ENCODE peak calls at places on chromosomes 5 and 9, in eight cellular contexts. One of them, this sample, is unnamed.

GRCh38 chr5:17024686-17025180 is 88.6 kb upstream of the MYO10 start:
- DNase-seq in type B pancreatic cell: no peak
- DNase-seq in AG04449: no peak
- DNase-seq in hepatocyte: peak
- DNase-seq in pancreas: no peak
- DNase-seq in left ventricle myocardium inferior: no peak
- DNase-seq in esophagus squamous epithelium: no peak
- DNase-seq in GM23338: no peak
- DNase-seq in this sample: no peak

GRCh38 chr5:44603496-44604272 is 205.1 kb upstream of the MRPS30 start:
- DNase-seq in type B pancreatic cell: no peak
- DNase-seq in AG04449: no peak
- DNase-seq in hepatocyte: no peak
- DNase-seq in pancreas: no peak
- DNase-seq in left ventricle myocardium inferior: no peak
- DNase-seq in esophagus squamous epithelium: no peak
- DNase-seq in GM23338: peak
- DNase-seq in this sample: no peak

GRCh38 chr9:127679506-127679905 is 27.3 kb upstream of the CFAP157 start:
- DNase-seq in type B pancreatic cell: no peak
- DNase-seq in AG04449: no peak
- DNase-seq in hepatocyte: no peak
- DNase-seq in pancreas: no peak
- DNase-seq in left ventricle myocardium inferior: no peak
- DNase-seq in esophagus squamous epithelium: no peak
- DNase-seq in GM23338: no peak
- DNase-seq in this sample: no peak

GRCh38 chr5:123610665-123611406 is 98.9 kb downstream of the CSNK1G3 start:
- DNase-seq in type B pancreatic cell: no peak
- DNase-seq in AG04449: peak
- DNase-seq in hepatocyte: peak
- DNase-seq in pancreas: no peak
- DNase-seq in left ventricle myocardium inferior: no peak
- DNase-seq in esophagus squamous epithelium: no peak
- DNase-seq in GM23338: peak
- DNase-seq in this sample: no peak

GRCh38 chr5:139561655-139562451 is 714 bp downstream of the UBE2D2 start:
- DNase-seq in type B pancreatic cell: peak
- DNase-seq in AG04449: no peak
- DNase-seq in hepatocyte: peak
- DNase-seq in pancreas: peak
- DNase-seq in left ventricle myocardium inferior: no peak
- DNase-seq in esophagus squamous epithelium: no peak
- DNase-seq in GM23338: peak
- DNase-seq in this sample: no peak

GRCh38 chr9:94853887-94854286 is 127.4 kb downstream of the AOPEP start:
- DNase-seq in type B pancreatic cell: no peak
- DNase-seq in AG04449: no peak
- DNase-seq in hepatocyte: peak
- DNase-seq in pancreas: no peak
- DNase-seq in left ventricle myocardium inferior: no peak
- DNase-seq in esophagus squamous epithelium: no peak
- DNase-seq in GM23338: no peak
- DNase-seq in this sample: no peak

GRCh38 chr9:19969721-19970120 is 180.9 kb upstream of the SLC24A2 start:
- DNase-seq in type B pancreatic cell: no peak
- DNase-seq in AG04449: no peak
- DNase-seq in hepatocyte: no peak
- DNase-seq in pancreas: no peak
- DNase-seq in left ventricle myocardium inferior: no peak
- DNase-seq in esophagus squamous epithelium: no peak
- DNase-seq in GM23338: no peak
- DNase-seq in this sample: no peak

GRCh38 chr9:74499111-74499601 is 2.0 kb downstream of the RORB start:
- DNase-seq in type B pancreatic cell: no peak
- DNase-seq in AG04449: no peak
- DNase-seq in hepatocyte: peak
- DNase-seq in pancreas: no peak
- DNase-seq in left ventricle myocardium inferior: no peak
- DNase-seq in esophagus squamous epithelium: no peak
- DNase-seq in GM23338: peak
- DNase-seq in this sample: no peak

GRCh38 chr5:145938699-145939531 is 2.5 kb downstream of the SH3RF2 start:
- DNase-seq in type B pancreatic cell: no peak
- DNase-seq in AG04449: no peak
- DNase-seq in hepatocyte: no peak
- DNase-seq in pancreas: no peak
- DNase-seq in left ventricle myocardium inferior: no peak
- DNase-seq in esophagus squamous epithelium: no peak
- DNase-seq in GM23338: no peak
- DNase-seq in this sample: no peak

GRCh38 chr9:104682642-104683041 is 11.7 kb upstream of the OR13D1 start:
- DNase-seq in type B pancreatic cell: no peak
- DNase-seq in AG04449: peak
- DNase-seq in hepatocyte: peak
- DNase-seq in pancreas: no peak
- DNase-seq in left ventricle myocardium inferior: no peak
- DNase-seq in esophagus squamous epithelium: no peak
- DNase-seq in GM23338: peak
- DNase-seq in this sample: no peak

GRCh38 chr5:119207105-119207504 is 136.2 kb downstream of the DMXL1 start:
- DNase-seq in type B pancreatic cell: no peak
- DNase-seq in AG04449: no peak
- DNase-seq in hepatocyte: no peak
- DNase-seq in pancreas: no peak
- DNase-seq in left ventricle myocardium inferior: no peak
- DNase-seq in esophagus squamous epithelium: no peak
- DNase-seq in GM23338: no peak
- DNase-seq in this sample: no peak

GRCh38 chr5:146466521-146467349 is 19.6 kb downstream of the TCERG1 start:
- DNase-seq in type B pancreatic cell: no peak
- DNase-seq in AG04449: no peak
- DNase-seq in hepatocyte: no peak
- DNase-seq in pancreas: no peak
- DNase-seq in left ventricle myocardium inferior: no peak
- DNase-seq in esophagus squamous epithelium: no peak
- DNase-seq in GM23338: peak
- DNase-seq in this sample: no peak

DNA sequence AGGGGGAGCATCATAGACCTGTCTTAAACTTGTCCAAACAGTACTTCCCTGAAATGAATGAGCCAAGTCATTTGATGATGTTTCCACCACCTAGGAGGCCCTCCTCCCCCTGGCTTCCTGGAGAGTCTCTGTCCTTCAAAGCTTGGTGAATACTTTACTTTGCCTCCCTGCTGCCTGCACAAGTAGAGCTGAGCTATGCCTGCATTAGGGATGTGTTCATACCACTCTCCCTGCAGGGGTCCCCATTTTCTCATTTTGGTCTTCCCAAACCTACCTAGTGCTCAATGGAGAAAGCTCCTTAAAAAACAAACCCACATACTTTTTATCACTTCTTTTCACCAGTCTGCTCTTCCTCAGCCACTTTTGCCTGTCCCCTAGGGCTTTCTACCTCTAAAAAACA is 7.7 kb downstream of the CCNI2 start:
- DNase-seq in type B pancreatic cell: no peak
- DNase-seq in AG04449: no peak
- DNase-seq in hepatocyte: no peak
- DNase-seq in pancreas: no peak
- DNase-seq in left ventricle myocardium inferior: no peak
- DNase-seq in esophagus squamous epithelium: no peak
- DNase-seq in GM23338: peak
- DNase-seq in this sample: no peak
- TF ChIP-seq CTCF in type B pancreatic cell: peak
- TF ChIP-seq CTCF in AG04449: peak
- TF ChIP-seq CTCF in hepatocyte: peak
- TF ChIP-seq CTCF in pancreas: no peak
- TF ChIP-seq CTCF in left ventricle myocardium inferior: peak
- TF ChIP-seq CTCF in esophagus squamous epithelium: no peak
- TF ChIP-seq CTCF in GM23338: peak
- TF ChIP-seq CTCF in this sample: no peak

GRCh38 chr5:40904994-40905306 is 4.3 kb upstream of the C7 start:
- DNase-seq in type B pancreatic cell: no peak
- DNase-seq in AG04449: no peak
- DNase-seq in hepatocyte: no peak
- DNase-seq in pancreas: no peak
- DNase-seq in left ventricle myocardium inferior: no peak
- DNase-seq in esophagus squamous epithelium: no peak
- DNase-seq in GM23338: no peak
- DNase-seq in this sample: no peak
- TF ChIP-seq CTCF in type B pancreatic cell: no peak
- TF ChIP-seq CTCF in AG04449: no peak
- TF ChIP-seq CTCF in hepatocyte: no peak
- TF ChIP-seq CTCF in pancreas: no peak
- TF ChIP-seq CTCF in left ventricle myocardium inferior: no peak
- TF ChIP-seq CTCF in esophagus squamous epithelium: no peak
- TF ChIP-seq CTCF in GM23338: no peak
- TF ChIP-seq CTCF in this sample: peak

GRCh38 chr5:142000709-142001484 is 11.9 kb downstream of the GNPDA1 start:
- DNase-seq in type B pancreatic cell: no peak
- DNase-seq in AG04449: no peak
- DNase-seq in hepatocyte: no peak
- DNase-seq in pancreas: no peak
- DNase-seq in left ventricle myocardium inferior: no peak
- DNase-seq in esophagus squamous epithelium: no peak
- DNase-seq in GM23338: peak
- DNase-seq in this sample: no peak
- TF ChIP-seq CTCF in type B pancreatic cell: peak
- TF ChIP-seq CTCF in AG04449: peak
- TF ChIP-seq CTCF in hepatocyte: peak
- TF ChIP-seq CTCF in pancreas: no peak
- TF ChIP-seq CTCF in left ventricle myocardium inferior: peak
- TF ChIP-seq CTCF in esophagus squamous epithelium: no peak
- TF ChIP-seq CTCF in GM23338: peak
- TF ChIP-seq CTCF in this sample: no peak

DNA sequence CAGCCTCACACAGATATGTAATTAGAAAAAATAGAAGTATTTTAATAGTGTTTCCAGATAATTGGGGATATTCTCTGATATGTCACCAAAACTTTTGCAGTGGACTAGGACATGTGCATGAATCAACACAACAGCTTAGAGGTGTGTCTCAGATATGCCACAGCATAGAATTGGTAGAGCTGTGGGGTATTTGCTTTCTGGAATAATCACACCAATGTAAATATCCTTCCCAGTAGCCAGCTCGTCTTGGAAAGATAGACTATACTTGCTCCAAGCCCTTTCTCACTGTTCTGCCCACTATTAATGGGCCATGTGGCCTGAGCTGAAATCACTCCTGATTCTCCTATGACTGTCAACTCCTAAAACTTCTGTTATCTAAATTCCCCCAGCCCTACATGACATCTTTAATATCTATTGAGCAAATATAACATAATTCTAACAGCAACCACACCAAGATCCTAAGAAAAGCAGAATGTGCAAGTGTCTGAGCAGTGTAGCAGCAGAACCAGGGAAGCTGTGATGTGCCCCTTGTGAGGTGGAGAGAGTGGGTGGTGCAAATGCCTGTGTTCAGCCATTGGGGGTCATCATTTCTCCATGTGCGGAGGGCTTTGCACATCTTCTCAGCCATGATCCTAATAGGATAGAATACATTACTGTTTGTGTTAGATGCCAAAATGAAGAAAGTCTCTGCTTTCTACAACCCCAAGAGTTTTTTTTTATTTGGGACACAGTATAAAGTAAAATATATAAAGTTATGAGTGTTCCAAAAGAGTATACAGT is 65.0 kb downstream of the MELK start:
- DNase-seq in type B pancreatic cell: no peak
- DNase-seq in AG04449: no peak
- DNase-seq in hepatocyte: no peak
- DNase-seq in pancreas: no peak
- DNase-seq in left ventricle myocardium inferior: no peak
- DNase-seq in esophagus squamous epithelium: no peak
- DNase-seq in GM23338: no peak
- DNase-seq in this sample: no peak
- TF ChIP-seq CTCF in type B pancreatic cell: peak
- TF ChIP-seq CTCF in AG04449: no peak
- TF ChIP-seq CTCF in hepatocyte: no peak
- TF ChIP-seq CTCF in pancreas: no peak
- TF ChIP-seq CTCF in left ventricle myocardium inferior: no peak
- TF ChIP-seq CTCF in esophagus squamous epithelium: no peak
- TF ChIP-seq CTCF in GM23338: peak
- TF ChIP-seq CTCF in this sample: no peak

DNA sequence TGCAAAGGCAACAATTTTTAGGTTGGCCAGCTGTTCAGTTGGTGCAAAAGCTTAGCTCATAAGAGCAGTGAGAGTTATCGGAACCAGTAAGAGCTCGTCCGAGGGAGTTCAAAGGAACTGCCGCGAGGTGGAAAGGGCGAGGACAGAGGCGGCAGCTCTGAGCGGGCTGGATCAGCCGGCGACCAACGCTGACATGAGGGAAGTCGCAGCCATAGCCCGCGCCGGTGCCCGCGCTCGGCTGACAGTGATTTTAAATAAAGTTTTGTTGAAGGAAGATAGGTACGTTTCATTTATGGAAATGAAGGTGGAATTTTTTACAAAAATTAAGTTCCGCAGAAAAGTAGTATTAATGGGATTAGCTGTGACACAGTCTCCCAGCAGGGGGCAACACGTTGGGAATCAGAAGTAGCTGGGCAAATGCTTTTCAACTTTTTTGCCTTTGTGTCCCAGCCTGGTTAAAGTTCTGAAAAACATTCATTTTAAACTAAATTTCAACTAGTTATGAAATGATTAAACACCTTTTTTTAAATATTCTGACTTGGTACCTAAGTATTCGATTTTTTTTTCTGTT is 43.2 kb downstream of the FBXO4 start:
- DNase-seq in type B pancreatic cell: no peak
- DNase-seq in AG04449: no peak
- DNase-seq in hepatocyte: no peak
- DNase-seq in pancreas: no peak
- DNase-seq in left ventricle myocardium inferior: no peak
- DNase-seq in esophagus squamous epithelium: no peak
- DNase-seq in GM23338: peak
- DNase-seq in this sample: no peak
- TF ChIP-seq CTCF in type B pancreatic cell: peak
- TF ChIP-seq CTCF in AG04449: no peak
- TF ChIP-seq CTCF in hepatocyte: no peak
- TF ChIP-seq CTCF in pancreas: no peak
- TF ChIP-seq CTCF in left ventricle myocardium inferior: no peak
- TF ChIP-seq CTCF in esophagus squamous epithelium: no peak
- TF ChIP-seq CTCF in GM23338: peak
- TF ChIP-seq CTCF in this sample: no peak